ENCODE peak calls at places on chromosome 15, in seven cellular contexts. Q, O, D, X, Y, I and J are unnamed samples.

GRCh38 chr15:80999623-81000036 is 1.1 kb upstream of the TLNRD1 start:
- DNase-seq in Q (peak; percentile 87), O (peak; percentile 14), D (peak; percentile 61), X (peak; percentile 60), Y (peak; percentile 35), I (no peak), J (peak; percentile 49)

GRCh38 chr15:61794276-61794675 is 266.0 kb downstream of the VPS13C start:
- DNase-seq in Q (no peak), O (no peak), D (no peak), X (no peak), Y (no peak), I (no peak), J (no peak)

GRCh38 chr15:63244399-63244798 is 33.0 kb upstream of the APH1B start:
- DNase-seq in Q (no peak), O (no peak), D (no peak), X (no peak), Y (no peak), I (no peak), J (no peak)

GRCh38 chr15:82917252-82917651 is 35.3 kb downstream of the HOMER2 start:
- DNase-seq in Q (no peak), O (no peak), D (no peak), X (no peak), Y (no peak), I (no peak), J (no peak)

GRCh38 chr15:68846851-68847439 is 26.2 kb upstream of the ANP32A start:
- DNase-seq in Q (no peak), O (no peak), D (no peak), X (no peak), Y (no peak), I (no peak), J (no peak)

GRCh38 chr15:80923668-80924067 is 66.0 kb downstream of the MESD start:
- DNase-seq in Q (no peak), O (no peak), D (no peak), X (no peak), Y (no peak), I (no peak), J (no peak)

GRCh38 chr15:82043130-82043673 is 2.6 kb downstream of the MEX3B start:
- DNase-seq in Q (no peak), O (peak; percentile 32), D (no peak), X (no peak), Y (no peak), I (no peak), J (no peak)

GRCh38 chr15:80431635-80432034 is 27.5 kb downstream of the ARNT2 start:
- DNase-seq in Q (no peak), O (no peak), D (peak; percentile 42), X (no peak), Y (no peak), I (no peak), J (no peak)

GRCh38 chr15:100918690-100919480 is at the start of gene LRRK1:
- DNase-seq in Q (peak; percentile 59), O (no peak), D (no peak), X (no peak), Y (no peak), I (peak; percentile 26), J (no peak)

GRCh38 chr15:92471263-92471662 is 77.6 kb downstream of the ST8SIA2 start:
- DNase-seq in Q (no peak), O (no peak), D (no peak), X (no peak), Y (no peak), I (no peak), J (no peak)

GRCh38 chr15:98689431-98689861 is 41.1 kb downstream of the IGF1R start:
- DNase-seq in Q (no peak), O (no peak), D (peak; percentile 61), X (no peak), Y (no peak), I (no peak), J (no peak)

GRCh38 chr15:99536422-99537033 is 29.3 kb upstream of the MEF2A start:
- DNase-seq in Q (peak; percentile 52), O (no peak), D (peak; percentile 71), X (no peak), Y (no peak), I (no peak), J (no peak)

GRCh38 chr15:59200560-59200959 is 6.1 kb upstream of the LDHAL6B start:
- DNase-seq in Q (no peak), O (no peak), D (no peak), X (no peak), Y (no peak), I (no peak), J (no peak)

GRCh38 chr15:99123706-99124451 is 19.0 kb downstream of the SYNM start:
- DNase-seq in Q (peak; percentile 89), O (no peak), D (peak; percentile 99), X (no peak), Y (no peak), I (peak; percentile 84), J (no peak)

GRCh38 chr15:56160966-56161365 is 82.7 kb downstream of the RFX7 start:
- DNase-seq in Q (no peak), O (no peak), D (no peak), X (no peak), Y (no peak), I (no peak), J (no peak)

GRCh38 chr15:88512606-88513005 is 33.9 kb downstream of the DET1 start:
- DNase-seq in Q (no peak), O (no peak), D (peak; percentile 70), X (no peak), Y (no peak), I (no peak), J (no peak)

GRCh38 chr15:65132841-65133549 is 613 bp downstream of the PDCD7 start:
- DNase-seq in Q (peak; percentile 39), O (no peak), D (peak; percentile 78), X (no peak), Y (peak; percentile 6), I (peak; percentile 20), J (no peak)